ENCODE peak calls at places on chromosome 20, in six cellular contexts. H is neural crest cell, C is T follicular helper cell, T is germinal center, W is SK-N-SH, F is endodermal cell. Y is an unnamed sample.

GRCh38 chr20:19626896-19627295 is 131.2 kb upstream of the RIN2 start:
- DNase-seq in H (no peak), C (no peak), T (no peak), W (no peak), F (no peak), Y (no peak)

GRCh38 chr20:46544576-46544975 is 5.9 kb downstream of the OCSTAMP start:
- DNase-seq in H (no peak), C (no peak), T (no peak), W (no peak), F (no peak), Y (no peak)

GRCh38 chr20:29443819-29444218 is 1813.6 kb upstream of the DEFB115 start:
- DNase-seq in H (no peak), C (no peak), T (no peak), W (no peak), F (no peak), Y (no peak)

GRCh38 chr20:48797275-48797825 is 30.4 kb downstream of the PREX1 start:
- DNase-seq in H (peak), C (no peak), T (no peak), W (no peak), F (peak), Y (no peak)

GRCh38 chr20:31484001-31484400 is 8.9 kb downstream of the REM1 start:
- DNase-seq in H (no peak), C (no peak), T (peak), W (peak), F (peak), Y (no peak)

GRCh38 chr20:24762791-24763350 is 186.2 kb upstream of the CST7 start:
- DNase-seq in H (no peak), C (no peak), T (no peak), W (no peak), F (peak), Y (no peak)

GRCh38 chr20:25076731-25077609 is 5.0 kb downstream of the VSX1 start:
- DNase-seq in H (no peak), C (no peak), T (no peak), W (peak), F (peak), Y (no peak)

GRCh38 chr20:10423735-10424134 is 10.3 kb downstream of the MKKS start:
- DNase-seq in H (no peak), C (no peak), T (no peak), W (no peak), F (no peak), Y (no peak)

GRCh38 chr20:35788796-35789195 is 17.0 kb downstream of the PHF20 start:
- DNase-seq in H (no peak), C (no peak), T (no peak), W (no peak), F (no peak), Y (no peak)

GRCh38 chr20:45779011-45779915 is 12.4 kb downstream of the WFDC3 start:
- DNase-seq in H (no peak), C (no peak), T (no peak), W (no peak), F (no peak), Y (peak)

GRCh38 chr20:57266251-57267157 is at the start of gene BMP7:
- DNase-seq in H (peak), C (no peak), T (peak), W (peak), F (peak), Y (peak)

GRCh38 chr20:39291301-39291700 is 329.2 kb downstream of the DHX35 start:
- DNase-seq in H (no peak), C (no peak), T (no peak), W (no peak), F (no peak), Y (no peak)

GRCh38 chr20:11822116-11822794 is 95.4 kb upstream of the BTBD3 start:
- DNase-seq in H (no peak), C (no peak), T (no peak), W (no peak), F (no peak), Y (no peak)

GRCh38 chr20:62025832-62026563 is 39.7 kb downstream of the TAF4 start:
- DNase-seq in H (no peak), C (no peak), T (no peak), W (peak), F (no peak), Y (peak)

GRCh38 chr20:7695622-7696021 is 244.6 kb downstream of the HAO1 start:
- DNase-seq in H (no peak), C (no peak), T (no peak), W (no peak), F (no peak), Y (no peak)

GRCh38 chr20:62953167-62953838 is 794 bp downstream of the SLC17A9 start:
- DNase-seq in H (no peak), C (no peak), T (no peak), W (no peak), F (peak), Y (no peak)

GRCh38 chr20:19269737-19270325 is 57.4 kb downstream of the SLC24A3 start:
- DNase-seq in H (no peak), C (no peak), T (no peak), W (no peak), F (peak), Y (no peak)

GRCh38 chr20:48841861-48842529 is 14.2 kb upstream of the PREX1 start:
- DNase-seq in H (no peak), C (no peak), T (no peak), W (no peak), F (no peak), Y (peak)

GRCh38 chr20:45306431-45306982 is at the start of gene RBPJL:
- DNase-seq in H (peak), C (peak), T (peak), W (peak), F (peak), Y (peak)

GRCh38 chr20:14997791-14998190 is 660.4 kb upstream of the FLRT3 start:
- DNase-seq in H (no peak), C (no peak), T (no peak), W (no peak), F (no peak), Y (peak)

GRCh38 chr20:32536861-32537656 is 48.1 kb downstream of the NOL4L start:
- DNase-seq in H (no peak), C (peak), T (peak), W (peak), F (no peak), Y (no peak)

GRCh38 chr20:58976095-58976730 is 4.8 kb upstream of the NELFCD start:
- DNase-seq in H (no peak), C (no peak), T (no peak), W (no peak), F (no peak), Y (no peak)

GRCh38 chr20:59000326-59000725 is 6.7 kb downstream of the CTSZ start:
- DNase-seq in H (no peak), C (no peak), T (no peak), W (no peak), F (no peak), Y (no peak)

GRCh38 chr20:17570347-17571152 is 675 bp downstream of the DSTN start:
- DNase-seq in H (peak), C (peak), T (peak), W (peak), F (peak), Y (peak)

GRCh38 chr20:38129893-38130609 is 35.0 kb downstream of the TGM2 start:
- DNase-seq in H (no peak), C (no peak), T (no peak), W (no peak), F (no peak), Y (no peak)

GRCh38 chr20:4444404-4444803 is 277.3 kb upstream of the PRND start:
- DNase-seq in H (no peak), C (no peak), T (no peak), W (no peak), F (no peak), Y (no peak)

GRCh38 chr20:38805502-38805957 is at the start of gene PPP1R16B:
- DNase-seq in H (peak), C (peak), T (peak), W (peak), F (peak), Y (peak)

GRCh38 chr20:55746723-55747122 is 258.6 kb downstream of the CBLN4 start:
- DNase-seq in H (no peak), C (no peak), T (no peak), W (no peak), F (no peak), Y (no peak)